ENCODE peak calls at places on chromosomes 5 and 9, in six cellular contexts. I is ovary, A is stomach, W is A549, U is H1, L is SK-N-SH. C is an unnamed sample.

GRCh38 chr9:82332018-82332773 is 343.6 kb downstream of the SPATA31D1 start:
- DNase-seq in I (no peak), A (no peak), W (peak), L (no peak), U (no peak), C (no peak)

GRCh38 chr9:122819326-122819725 is 9.1 kb downstream of the PDCL start:
- DNase-seq in I (no peak), U (no peak), L (no peak), W (no peak), A (no peak), C (no peak)

GRCh38 chr9:129497064-129497836 is 123.7 kb downstream of the C9orf50 start:
- DNase-seq in A (no peak), U (no peak), W (no peak), L (peak), I (peak), C (no peak)

GRCh38 chr9:116287721-116288120 is 134.1 kb downstream of the PAPPA start:
- DNase-seq in W (no peak), I (no peak), A (no peak), U (no peak), L (no peak), C (no peak)

GRCh38 chr9:137657606-137658005 is 38.8 kb downstream of the EHMT1 start:
- DNase-seq in W (no peak), L (no peak), A (no peak), U (no peak), I (no peak), C (no peak)

GRCh38 chr9:109845178-109845577 is 65.2 kb downstream of the PALM2AKAP2 start:
- DNase-seq in L (no peak), I (no peak), U (no peak), W (no peak), A (no peak), C (no peak)

GRCh38 chr9:136098210-136098609 is 3.1 kb upstream of the NACC2 start:
- DNase-seq in A (no peak), I (no peak), U (no peak), L (no peak), W (no peak), C (no peak)

GRCh38 chr5:31719988-31720387 is 81.1 kb downstream of the PDZD2 start:
- DNase-seq in I (no peak), L (no peak), A (no peak), U (no peak), W (no peak), C (no peak)

GRCh38 chr5:171484460-171484899 is 65.0 kb downstream of the FGF18 start:
- DNase-seq in I (peak), W (peak), L (peak), U (no peak), A (no peak), C (no peak)

GRCh38 chr5:150234606-150235547 is 45.0 kb downstream of the SLC6A7 start:
- DNase-seq in W (no peak), I (no peak), U (no peak), A (no peak), L (no peak), C (no peak)

GRCh38 chr5:145548097-145548496 is 287.0 kb downstream of the PRELID2 start:
- DNase-seq in I (no peak), A (no peak), L (no peak), U (no peak), W (no peak), C (no peak)

GRCh38 chr5:141846031-141846430 is 32.2 kb downstream of the PCDH1 start:
- DNase-seq in L (peak), U (no peak), A (peak), W (no peak), I (no peak), C (no peak)

GRCh38 chr9:95726756-95727155 is 148.7 kb upstream of the ERCC6L2 start:
- DNase-seq in U (no peak), L (peak), A (no peak), I (no peak), W (peak), C (no peak)

GRCh38 chr5:41517909-41518308 is 7.5 kb upstream of the PLCXD3 start:
- DNase-seq in I (no peak), L (no peak), U (no peak), W (no peak), A (no peak), C (no peak)

GRCh38 chr5:109035470-109035869 is 287.8 kb downstream of the FER start:
- DNase-seq in A (no peak), I (no peak), U (no peak), W (no peak), L (no peak), C (no peak)

GRCh38 chr5:2999926-3000325 is 248.4 kb upstream of the IRX2 start:
- DNase-seq in W (no peak), I (no peak), U (no peak), L (no peak), A (no peak), C (no peak)

GRCh38 chr9:11749396-11749795 is 943.8 kb upstream of the TYRP1 start:
- DNase-seq in I (no peak), W (no peak), L (no peak), A (no peak), U (no peak), C (no peak)

GRCh38 chr5:61198606-61199005 is 36.3 kb upstream of the SMIM15 start:
- DNase-seq in U (no peak), A (no peak), I (no peak), L (no peak), W (no peak), C (no peak)

GRCh38 chr5:61205013-61205412 is 42.7 kb upstream of the SMIM15 start:
- DNase-seq in U (no peak), A (no peak), L (no peak), W (no peak), I (no peak), C (no peak)

GRCh38 chr5:61200582-61201155 is 38.4 kb upstream of the SMIM15 start:
- DNase-seq in A (no peak), U (no peak), L (no peak), I (no peak), W (no peak), C (no peak)

GRCh38 chr5:61207884-61208283 is 45.6 kb upstream of the SMIM15 start:
- DNase-seq in L (no peak), U (no peak), I (no peak), A (no peak), W (no peak), C (no peak)

GRCh38 chr5:61202213-61202612 is 39.9 kb upstream of the SMIM15 start:
- DNase-seq in I (no peak), A (no peak), W (no peak), U (no peak), L (no peak), C (no peak)
- TF ChIP-seq EP300 in I (no peak), A (no peak), W (no peak), U (no peak), L (no peak), C (no peak)

GRCh38 chr5:4802044-4802443 is 338.1 kb upstream of the ADAMTS16 start:
- DNase-seq in W (no peak), U (no peak), L (no peak), I (no peak), A (no peak), C (no peak)

GRCh38 chr5:4804619-4805211 is 335.4 kb upstream of the ADAMTS16 start:
- DNase-seq in A (no peak), W (no peak), U (no peak), L (no peak), I (no peak), C (no peak)
- TF ChIP-seq EP300 in A (no peak), W (no peak), U (no peak), L (no peak), I (no peak), C (no peak)

GRCh38 chr9:120874226-120874839 is 2.7 kb downstream of the PHF19 start:
- DNase-seq in I (no peak), A (no peak), W (no peak), L (no peak), U (no peak), C (no peak)

GRCh38 chr9:120876842-120877240 is at the start of gene PHF19:
- DNase-seq in A (no peak), I (no peak), L (no peak), W (peak), U (no peak), C (no peak)

GRCh38 chr9:120874861-120875565 is 2.0 kb downstream of the PHF19 start:
- DNase-seq in A (no peak), W (no peak), I (no peak), U (no peak), L (peak), C (no peak)

GRCh38 chr9:120875954-120876841 is 790 bp downstream of the PHF19 start:
- DNase-seq in W (peak), U (peak), A (peak), I (peak), L (peak), C (peak)

DNA sequence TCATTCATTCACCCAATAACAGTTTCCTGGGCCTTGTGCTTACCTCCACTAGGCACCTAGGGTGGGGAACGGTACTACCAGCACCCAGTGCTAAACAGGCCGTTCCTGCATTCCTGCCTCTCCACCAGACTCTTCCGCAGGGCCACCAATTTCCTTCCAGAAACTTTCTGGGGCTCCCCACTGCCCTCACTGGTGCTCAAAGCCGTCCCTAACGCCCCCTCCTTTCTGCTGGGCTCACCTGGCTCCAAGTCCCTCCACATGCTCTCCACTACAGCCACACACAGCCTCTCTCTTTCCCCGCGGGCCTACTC is 1.4 kb downstream of the PHF19 start:
- DNase-seq in A (no peak), U (no peak), I (no peak), L (peak), W (no peak), C (no peak)
- TF ChIP-seq EP300 in A (no peak), U (no peak), I (no peak), L (no peak), W (no peak), C (no peak)

GRCh38 chr9:92047500-92047899 is 67.7 kb downstream of the SPTLC1 start:
- DNase-seq in A (no peak), W (no peak), I (no peak), U (no peak), L (no peak), C (no peak)
- TF ChIP-seq EP300 in A (no peak), W (no peak), I (no peak), U (no peak), L (no peak), C (no peak)

GRCh38 chr9:126448865-126449577 is 122.4 kb downstream of the MVB12B start:
- DNase-seq in L (no peak), I (no peak), U (no peak), W (no peak), A (no peak), C (no peak)
- TF ChIP-seq EP300 in L (no peak), I (no peak), U (no peak), W (no peak), A (no peak), C (no peak)

GRCh38 chr5:139669681-139670368 is 21.7 kb downstream of the CXXC5 start:
- DNase-seq in A (peak), L (peak), W (no peak), I (peak), U (no peak), C (no peak)
- TF ChIP-seq EP300 in A (no peak), L (no peak), W (no peak), I (no peak), U (no peak), C (no peak)

GRCh38 chr5:89232139-89232603 is 349.2 kb upstream of the MEF2C start:
- DNase-seq in W (no peak), I (no peak), U (no peak), L (no peak), A (no peak), C (no peak)
- TF ChIP-seq EP300 in W (no peak), I (no peak), U (no peak), L (no peak), A (no peak), C (no peak)

C was measured in tibial nerve.